ENCODE peak calls at places on chromosome 15, in seven cellular contexts. A, G, T, O, N, B and C are unnamed samples.

GRCh38 chr15:54803987-54804386 is 392.8 kb downstream of the RSL24D1 start:
- DNase-seq in A (no peak), G (no peak), T (no peak), O (no peak), N (no peak), B (no peak), C (no peak)

GRCh38 chr15:48507416-48508065 is 138.0 kb downstream of the FBN1 start:
- DNase-seq in A (peak; percentile 42), G (no peak), T (no peak), O (no peak), N (no peak), B (no peak), C (no peak)

GRCh38 chr15:62639432-62639831 is 403.1 kb upstream of the TPM1 start:
- DNase-seq in A (no peak), G (no peak), T (no peak), O (no peak), N (no peak), B (no peak), C (no peak)

GRCh38 chr15:90595760-90596155 is 66.0 kb downstream of the CRTC3 start:
- DNase-seq in A (no peak), G (no peak), T (no peak), O (no peak), N (no peak), B (no peak), C (no peak)

GRCh38 chr15:89839424-89839823 is 24.8 kb upstream of the ANPEP start:
- DNase-seq in A (no peak), G (no peak), T (no peak), O (no peak), N (no peak), B (no peak), C (no peak)

GRCh38 chr15:41968738-41969137 is 3.6 kb downstream of the EHD4 start:
- DNase-seq in A (no peak), G (no peak), T (no peak), O (no peak), N (no peak), B (no peak), C (no peak)

GRCh38 chr15:69491051-69491505 is 38.5 kb downstream of the RPLP1 start:
- DNase-seq in A (no peak), G (no peak), T (no peak), O (no peak), N (no peak), B (no peak), C (peak; percentile 73)

GRCh38 chr15:74421302-74422245 is 12.2 kb downstream of the SEMA7A start:
- DNase-seq in A (no peak), G (no peak), T (peak; percentile 92), O (no peak), N (no peak), B (no peak), C (peak; percentile 79)

GRCh38 chr15:28911295-28911979 is 25.7 kb downstream of the APBA2 start:
- DNase-seq in A (no peak), G (no peak), T (no peak), O (peak; percentile 21), N (no peak), B (no peak), C (peak; percentile 26)